ENCODE peak calls at places on chromosome 21, in nine cellular contexts. Y is WERI-Rb-1, P is A549, M is brain microvascular endothelial cell, L is breast epithelium, N is dorsolateral prefrontal cortex, T is sigmoid colon, X is SK-N-SH, H is IMR-90. J is an unnamed sample.
A peak's percentile ranks its signal among the peaks of the same experiment; 100 is the strongest.

GRCh38 chr21:38027901-38028300 is 111.6 kb upstream of the KCNJ6 start:
- DNase-seq in X (no peak), T (no peak), H (no peak), M (peak; percentile 5), Y (no peak), N (no peak), L (no peak), P (peak; percentile 6), J (peak; percentile 83)

GRCh38 chr21:38954450-38955059 is 148.8 kb downstream of the ETS2 start:
- DNase-seq in M (no peak), Y (no peak), L (no peak), X (no peak), H (no peak), T (no peak), P (no peak), N (no peak), J (no peak)

GRCh38 chr21:33273044-33273443 is 6.9 kb downstream of the IL10RB start:
- DNase-seq in T (no peak), M (peak; percentile 14), Y (no peak), P (no peak), N (no peak), L (no peak), X (no peak), H (no peak), J (no peak)

GRCh38 chr21:16569679-16570078 is 839.9 kb downstream of the USP25 start:
- DNase-seq in H (peak; percentile 39), P (no peak), T (no peak), X (no peak), N (no peak), M (peak; percentile 38), L (no peak), Y (no peak), J (no peak)

GRCh38 chr21:38631676-38632075 is 133.4 kb upstream of the ERG start:
- DNase-seq in T (no peak), H (no peak), L (no peak), Y (no peak), M (peak; percentile 26), X (no peak), P (no peak), N (no peak), J (no peak)

GRCh38 chr21:32710987-32711386 is 16.8 kb downstream of the SYNJ1 start:
- DNase-seq in Y (no peak), T (no peak), H (no peak), M (no peak), L (no peak), P (no peak), N (no peak), X (no peak), J (no peak)

GRCh38 chr21:18549214-18549905 is 145.8 kb upstream of the TMPRSS15 start:
- DNase-seq in H (no peak), N (no peak), P (no peak), M (peak; percentile 47), Y (no peak), L (no peak), T (no peak), X (no peak), J (no peak)

GRCh38 chr21:42653492-42654061 is at the start of gene PDE9A:
- DNase-seq in Y (peak; percentile 76), N (no peak), L (no peak), X (peak; percentile 90), H (no peak), T (no peak), M (no peak), P (peak; percentile 21), J (no peak)

GRCh38 chr21:42431196-42431595 is 27.5 kb downstream of the UBASH3A start:
- DNase-seq in N (no peak), H (no peak), L (no peak), T (no peak), P (no peak), Y (no peak), X (no peak), M (no peak), J (no peak)

DNA sequence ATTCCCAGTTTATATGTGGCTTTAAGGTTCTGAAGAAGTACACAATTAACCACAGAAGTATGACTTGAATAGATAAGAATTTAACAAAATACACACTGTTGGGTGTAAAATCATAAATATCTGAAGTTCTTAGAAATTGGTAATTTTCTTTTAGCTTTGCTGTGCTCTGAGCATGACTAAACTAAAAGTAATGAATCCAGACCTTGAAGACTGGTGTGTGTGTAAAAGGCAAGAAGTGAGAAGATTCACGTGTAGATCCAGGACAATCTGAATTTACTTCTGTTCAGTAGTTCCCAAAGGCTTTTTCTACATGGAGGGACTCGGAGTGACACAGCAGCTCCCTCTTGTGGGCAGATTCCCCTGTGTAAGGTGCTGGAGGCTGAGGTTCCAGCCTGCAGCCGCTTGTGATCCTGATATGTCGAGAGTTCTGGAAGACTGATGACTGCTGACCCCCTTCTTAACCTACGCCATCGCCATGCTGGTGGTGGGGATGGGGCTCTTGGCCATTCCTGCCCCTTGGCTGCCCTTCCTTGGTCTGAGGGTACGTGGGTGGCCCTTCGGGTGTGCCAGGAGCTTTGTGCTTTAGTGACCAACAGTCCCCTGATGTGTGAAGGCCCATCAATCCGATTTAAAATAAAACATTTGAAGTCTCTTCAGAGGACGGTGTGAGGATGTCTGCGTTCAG is 62.7 kb downstream of the ADARB1 start:
- DNase-seq in N (peak; percentile 80), M (peak; percentile 87), Y (peak; percentile 95), X (peak; percentile 90), P (peak; percentile 84), T (peak; percentile 92), H (peak; percentile 90), L (peak; percentile 76), J (peak; percentile 81)
- H3K27ac ChIP-seq in N (no peak overlapping the region), M (peak overlapping the region; percentile 42), Y (peak overlapping the region; percentile 2), X (peak overlapping the region; percentile 26), P (no peak overlapping the region), T (peak overlapping the region; percentile 49), H (no peak overlapping the region), L (no peak overlapping the region), J (peak overlapping the region; percentile 62)

GRCh38 chr21:31133243-31133830 is 95.1 kb upstream of the KRTAP19-8 start:
- DNase-seq in T (no peak), N (no peak), L (no peak), Y (no peak), H (no peak), P (no peak), M (no peak), X (no peak), J (no peak)

GRCh38 chr21:31137951-31138350 is 99.7 kb upstream of the KRTAP19-8 start:
- DNase-seq in T (no peak), Y (no peak), M (no peak), H (no peak), X (no peak), L (no peak), P (no peak), N (no peak), J (no peak)

GRCh38 chr21:31135536-31136184 is 97.4 kb upstream of the KRTAP19-8 start:
- DNase-seq in L (no peak), P (no peak), M (no peak), T (no peak), H (no peak), Y (no peak), N (no peak), X (no peak), J (no peak)

GRCh38 chr21:31140025-31140424 is 101.7 kb upstream of the KRTAP19-8 start:
- DNase-seq in X (no peak), N (no peak), L (no peak), M (no peak), Y (no peak), H (no peak), P (no peak), T (no peak), J (no peak)

DNA sequence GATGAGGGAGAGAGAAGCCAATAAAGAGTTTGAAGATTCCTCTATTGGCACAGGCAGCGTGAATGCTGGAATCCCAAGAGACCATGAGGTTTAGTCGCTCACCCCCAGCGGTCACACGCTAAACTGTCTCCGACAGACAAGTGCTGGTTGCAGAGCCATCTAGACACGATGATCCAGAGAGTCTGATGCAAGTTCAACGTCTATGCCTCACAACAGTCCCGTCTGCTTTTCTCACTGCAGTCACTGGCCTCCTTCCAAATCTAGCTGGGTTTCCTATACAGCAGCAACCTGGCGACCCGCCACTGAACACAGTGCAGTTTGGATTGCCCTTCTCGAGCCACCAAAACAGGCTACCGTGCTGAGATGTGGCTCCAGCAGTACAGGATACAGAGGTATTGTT is 98.6 kb upstream of the KRTAP19-8 start:
- DNase-seq in H (peak; percentile 74), X (peak; percentile 42), T (no peak), Y (no peak), P (no peak), M (peak; percentile 83), L (no peak), N (peak; percentile 41), J (no peak)
- TF ChIP-seq CTCF in H (no peak), X (no peak), T (no peak), Y (no peak), P (no peak), M (peak; percentile 20), L (no peak), N (peak; percentile 22), J (no peak)

GRCh38 chr21:44867999-44868700 is 5.3 kb downstream of the PTTG1IP start:
- DNase-seq in T (peak; percentile 60), P (no peak), X (no peak), H (no peak), M (no peak), L (no peak), N (no peak), Y (no peak), J (no peak)
- H3K27ac ChIP-seq in T (peak overlapping the region; percentile 95), P (peak overlapping the region; percentile 17), X (peak overlapping the region; percentile 90), H (peak overlapping the region; percentile 16), M (no peak overlapping the region), L (peak overlapping the region; percentile 91), N (peak overlapping the region; percentile 1), Y (no peak overlapping the region), J (peak overlapping the region; percentile 97)

GRCh38 chr21:34988625-34989024 is 60.5 kb downstream of the RUNX1 start:
- DNase-seq in M (no peak), X (no peak), H (no peak), L (no peak), P (no peak), T (no peak), N (no peak), Y (no peak), J (no peak)

GRCh38 chr21:34988139-34988538 is 61.0 kb downstream of the RUNX1 start:
- DNase-seq in T (no peak), L (no peak), X (no peak), Y (no peak), M (no peak), N (no peak), P (no peak), H (no peak), J (no peak)

GRCh38 chr21:34987673-34988072 is 61.4 kb downstream of the RUNX1 start:
- DNase-seq in L (no peak), P (no peak), Y (no peak), N (no peak), H (no peak), M (no peak), X (no peak), T (no peak), J (no peak)

GRCh38 chr21:34984356-34984755 is 64.7 kb downstream of the RUNX1 start:
- DNase-seq in Y (no peak), P (no peak), N (no peak), M (no peak), X (no peak), H (no peak), L (no peak), T (no peak), J (no peak)

GRCh38 chr21:34986561-34987533 is 62.3 kb downstream of the RUNX1 start:
- DNase-seq in M (peak; percentile 91), Y (no peak), X (no peak), T (peak; percentile 71), H (peak; percentile 81), N (no peak), P (no peak), L (no peak), J (no peak)
- TF ChIP-seq CTCF in M (peak; percentile 53), Y (no peak), X (peak; percentile 15), T (no peak), H (peak; percentile 14), N (no peak), P (no peak), L (no peak), J (no peak)

GRCh38 chr21:46509760-46510159 is 51.1 kb downstream of the DIP2A start:
- DNase-seq in L (no peak), M (peak; percentile 90), N (no peak), P (peak; percentile 25), H (peak; percentile 81), X (no peak), Y (peak; percentile 92), T (no peak), J (no peak)
- H3K27ac ChIP-seq in L (no peak overlapping the region), M (peak overlapping the region; percentile 36), N (no peak overlapping the region), P (no peak overlapping the region), H (no peak overlapping the region), X (peak overlapping the region; percentile 65), Y (peak overlapping the region; percentile 9), T (no peak overlapping the region), J (peak overlapping the region; percentile 65)